ENCODE peak calls at places on chromosome 10, in six cellular contexts. X is transverse colon, N is H54, P is lower leg skin, S is stomach, Y is NB4. A is an unnamed sample.

GRCh38 chr10:43223056-43223455 is 43.8 kb downstream of the RASGEF1A start:
- DNase-seq in X (no peak), N (no peak), P (no peak), S (no peak), Y (no peak), A (no peak)

GRCh38 chr10:4623200-4623599 is 202.8 kb upstream of the AKR1E2 start:
- DNase-seq in X (no peak), N (no peak), P (no peak), S (no peak), Y (no peak), A (no peak)

GRCh38 chr10:81722405-81722804 is 152.6 kb upstream of the NRG3 start:
- DNase-seq in X (no peak), N (no peak), P (no peak), S (no peak), Y (no peak), A (no peak)

GRCh38 chr10:34795334-34795733 is 19.8 kb downstream of the PARD3 start:
- DNase-seq in X (no peak), N (no peak), P (no peak), S (no peak), Y (no peak), A (no peak)

GRCh38 chr10:80599424-80599847 is 61.7 kb downstream of the SH2D4B start:
- DNase-seq in X (peak), N (peak), P (peak), S (no peak), Y (peak), A (peak)

GRCh38 chr10:110364531-110364937 is 59.8 kb upstream of the SMNDC1 start:
- DNase-seq in X (no peak), N (no peak), P (no peak), S (no peak), Y (no peak), A (no peak)

GRCh38 chr10:79299397-79300370 is 47.6 kb upstream of the PPIF start:
- DNase-seq in X (no peak), N (peak), P (no peak), S (no peak), Y (no peak), A (no peak)

GRCh38 chr10:43863859-43864591 is 215.3 kb upstream of the ZNF32 start:
- DNase-seq in X (peak), N (peak), P (peak), S (peak), Y (no peak), A (no peak)

GRCh38 chr10:131207176-131207575 is 104.3 kb downstream of the TCERG1L start:
- DNase-seq in X (no peak), N (no peak), P (peak), S (peak), Y (no peak), A (no peak)

GRCh38 chr10:5596611-5597341 is 69.6 kb downstream of the ASB13 start:
- DNase-seq in X (no peak), N (no peak), P (no peak), S (no peak), Y (no peak), A (no peak)

GRCh38 chr10:17851611-17852010 is 42.5 kb downstream of the MRC1 start:
- DNase-seq in X (peak), N (no peak), P (peak), S (no peak), Y (peak), A (peak)

GRCh38 chr10:17273403-17273802 is 45.4 kb downstream of the VIM start:
- DNase-seq in X (no peak), N (peak), P (no peak), S (no peak), Y (no peak), A (no peak)

GRCh38 chr10:128086003-128086863 is 40.0 kb downstream of the MKI67 start:
- DNase-seq in X (no peak), N (no peak), P (peak), S (no peak), Y (peak), A (no peak)

GRCh38 chr10:69213601-69214311 is 6.4 kb upstream of the HKDC1 start:
- DNase-seq in X (no peak), N (no peak), P (no peak), S (no peak), Y (no peak), A (peak)

GRCh38 chr10:128064615-128065580 is 61.3 kb downstream of the MKI67 start:
- DNase-seq in X (peak), N (no peak), P (peak), S (no peak), Y (peak), A (no peak)

GRCh38 chr10:72355214-72355555 is 466 bp upstream of the DNAJB12 start:
- DNase-seq in X (no peak), N (no peak), P (no peak), S (no peak), Y (no peak), A (no peak)

GRCh38 chr10:72351479-72351878 is 3.2 kb downstream of the DNAJB12 start:
- DNase-seq in X (no peak), N (no peak), P (no peak), S (no peak), Y (no peak), A (no peak)

GRCh38 chr10:72354356-72355213 is at the start of gene DNAJB12:
- DNase-seq in X (peak), N (peak), P (peak), S (peak), Y (peak), A (peak)

GRCh38 chr10:72353963-72354355 is 760 bp downstream of the DNAJB12 start:
- DNase-seq in X (no peak), N (peak), P (no peak), S (no peak), Y (peak), A (peak)

DNA sequence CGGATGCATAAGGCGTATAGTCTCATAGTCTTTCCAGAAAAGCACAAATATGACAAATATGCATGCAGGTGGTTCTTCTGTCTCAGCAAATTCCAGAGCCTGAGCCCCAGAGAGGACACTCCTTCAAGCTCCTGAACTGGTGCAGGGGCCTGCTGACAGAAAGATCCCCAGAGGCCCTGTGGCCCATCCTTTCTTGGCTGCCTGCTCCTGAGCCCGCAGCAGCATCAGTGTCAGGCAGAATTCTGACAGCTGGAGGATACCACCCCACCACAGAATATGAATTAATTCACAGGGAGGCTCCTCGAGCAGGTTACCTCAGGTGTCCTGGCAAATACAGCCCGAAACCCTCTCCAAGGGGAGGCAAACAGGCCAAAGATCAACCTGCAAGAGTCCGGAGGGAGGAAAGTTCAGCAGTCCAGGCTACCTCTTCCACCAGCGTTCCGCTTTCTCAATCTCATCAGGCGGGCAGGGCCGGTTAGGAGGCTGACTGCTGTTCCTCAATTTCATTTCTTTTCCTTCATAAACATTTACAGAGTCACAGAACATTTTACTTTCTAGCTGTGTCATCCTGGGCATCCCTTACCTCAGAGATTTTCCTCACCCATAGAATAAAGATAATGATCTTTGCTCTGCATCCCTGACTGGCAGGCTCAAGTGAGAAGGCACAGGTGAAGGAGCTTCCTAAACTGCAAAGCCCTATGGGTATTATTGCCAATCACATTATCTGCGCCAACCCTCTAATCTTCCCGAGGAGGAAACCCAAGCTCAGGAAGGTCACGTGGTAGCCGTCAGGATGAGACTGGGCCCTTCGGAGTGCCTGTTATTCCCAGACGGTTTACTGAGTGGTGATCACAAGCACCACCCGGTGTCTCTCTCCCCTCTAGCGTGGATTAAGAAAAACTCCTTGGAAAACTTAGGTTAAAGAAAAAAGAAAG is 1.4 kb downstream of the DNAJB12 start:
- DNase-seq in X (no peak), N (no peak), P (no peak), S (no peak), Y (no peak), A (peak)
- TF ChIP-seq POLR2A in X (no peak), N (no peak), P (no peak), S (no peak), Y (no peak), A (no peak)

GRCh38 chr10:120727001-120727400 is 124.2 kb upstream of the WDR11 start:
- DNase-seq in X (no peak), N (no peak), P (no peak), S (no peak), Y (no peak), A (no peak)
- TF ChIP-seq POLR2A in X (no peak), N (no peak), P (no peak), S (no peak), Y (no peak), A (no peak)

DNA sequence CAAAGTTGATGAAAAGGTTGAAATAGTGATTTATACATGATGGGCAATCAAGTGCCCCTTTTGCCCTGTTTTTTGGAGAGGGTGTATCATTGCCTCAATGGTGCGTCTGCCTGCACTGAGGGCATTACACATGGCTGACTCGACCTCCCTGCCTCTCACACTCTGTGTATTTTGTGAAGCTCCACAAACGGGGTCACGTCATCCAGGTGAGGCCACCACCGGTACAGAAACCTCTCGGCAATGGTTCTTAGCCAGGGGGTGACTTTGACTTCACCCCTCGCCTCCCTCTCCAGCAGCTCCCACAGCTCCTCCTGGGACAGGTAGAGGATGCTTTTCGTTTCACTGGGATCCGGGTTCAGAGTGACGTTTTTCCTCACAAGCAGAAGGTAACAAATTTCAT is 6.3 kb downstream of the IDI2 start:
- DNase-seq in X (no peak), N (no peak), P (no peak), S (no peak), Y (no peak), A (no peak)
- TF ChIP-seq POLR2A in X (no peak), N (no peak), P (no peak), S (no peak), Y (no peak), A (no peak)

DNA sequence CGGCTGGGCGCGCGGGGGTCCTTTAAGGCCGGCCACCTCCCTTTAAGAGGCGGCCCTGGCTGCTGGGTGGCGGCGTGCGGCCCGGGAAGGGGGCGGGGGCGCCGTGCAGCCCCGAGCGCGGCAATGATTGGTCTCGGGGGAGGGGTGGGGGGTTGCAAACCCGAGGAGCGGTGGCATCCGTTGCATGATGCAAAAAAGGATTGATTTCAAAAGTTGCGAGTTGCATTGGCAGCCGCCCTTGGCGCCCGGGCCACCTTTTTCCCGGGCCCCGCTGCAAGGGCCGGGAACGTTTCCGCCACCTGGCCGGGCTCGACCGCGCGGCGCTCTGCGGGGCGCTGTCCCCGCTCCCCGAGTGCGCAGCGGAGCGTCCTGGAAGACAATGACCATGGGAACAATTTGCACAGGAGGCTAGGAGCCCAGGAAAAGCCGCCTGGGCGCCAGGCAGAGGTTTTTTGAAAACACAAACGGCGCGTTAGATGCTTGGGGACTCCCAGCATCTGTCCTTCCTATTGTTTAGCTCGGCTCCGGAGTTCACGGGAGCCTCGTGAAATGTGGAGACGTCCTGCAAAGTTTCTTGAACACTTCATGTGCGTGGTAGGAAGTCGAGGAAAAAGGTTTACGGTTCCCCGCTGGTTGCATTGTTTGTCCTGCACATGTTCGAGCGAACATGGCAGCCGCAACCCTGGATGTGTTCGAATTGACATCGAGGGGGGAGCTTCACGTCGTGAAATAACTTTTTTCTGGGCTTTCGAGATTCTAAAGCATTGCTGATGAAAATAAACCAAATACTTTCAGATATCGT is at the start of gene SEPHS1:
- DNase-seq in X (peak), N (peak), P (peak), S (peak), Y (peak), A (peak)
- TF ChIP-seq POLR2A in X (peak), N (peak), P (no peak), S (no peak), Y (peak), A (no peak)

GRCh38 chr10:13099666-13100348 is at the start of gene OPTN:
- DNase-seq in X (peak), N (peak), P (peak), S (peak), Y (peak), A (peak)
- TF ChIP-seq POLR2A in X (peak), N (peak), P (no peak), S (peak), Y (no peak), A (peak)

GRCh38 chr10:87817873-87818504 is at the start of gene ATAD1:
- DNase-seq in X (peak), N (peak), P (peak), S (peak), Y (peak), A (peak)
- TF ChIP-seq POLR2A in X (peak), N (peak), P (no peak), S (peak), Y (peak), A (peak)

DNA sequence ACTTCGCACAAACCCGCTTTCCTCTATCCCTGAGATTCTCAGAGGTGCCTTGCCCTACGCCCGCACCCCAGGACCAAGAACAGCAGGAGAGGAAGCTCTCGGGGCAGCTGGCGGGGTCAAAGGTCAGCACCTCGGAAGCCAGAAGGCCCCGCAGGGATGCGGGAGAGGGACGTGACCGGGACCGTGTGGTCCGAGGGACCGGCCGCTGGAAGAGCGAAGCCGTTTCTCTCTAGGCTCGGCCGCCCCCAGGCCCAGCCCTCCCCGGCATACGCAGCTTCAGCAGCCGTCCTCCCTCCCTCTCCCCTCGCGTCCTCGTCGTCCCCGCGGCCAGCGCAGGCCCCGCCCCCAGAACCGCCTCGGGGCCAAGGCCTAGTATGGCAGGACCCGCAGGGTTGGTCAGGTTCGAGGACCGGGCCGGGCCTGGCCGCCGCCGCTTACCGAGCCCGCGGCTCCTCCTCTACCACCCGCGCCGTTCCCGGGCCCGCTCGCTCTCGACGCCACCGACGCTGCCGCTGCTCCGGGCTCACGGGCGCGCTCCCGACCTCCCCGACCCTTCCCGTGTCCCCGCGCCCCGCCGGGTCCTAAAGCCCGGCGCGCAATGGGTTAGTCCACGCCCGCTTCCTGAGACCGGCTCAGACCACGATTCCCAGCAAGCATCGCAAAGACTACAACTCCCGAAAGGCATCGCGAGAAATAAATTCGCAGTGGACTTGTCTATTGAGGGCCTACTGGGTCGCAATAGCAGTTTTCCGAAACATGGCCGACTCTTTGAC is at the start of gene ARMH3:
- DNase-seq in X (peak), N (peak), P (peak), S (peak), Y (peak), A (peak)
- TF ChIP-seq POLR2A in X (peak), N (peak), P (no peak), S (peak), Y (peak), A (peak)

DNA sequence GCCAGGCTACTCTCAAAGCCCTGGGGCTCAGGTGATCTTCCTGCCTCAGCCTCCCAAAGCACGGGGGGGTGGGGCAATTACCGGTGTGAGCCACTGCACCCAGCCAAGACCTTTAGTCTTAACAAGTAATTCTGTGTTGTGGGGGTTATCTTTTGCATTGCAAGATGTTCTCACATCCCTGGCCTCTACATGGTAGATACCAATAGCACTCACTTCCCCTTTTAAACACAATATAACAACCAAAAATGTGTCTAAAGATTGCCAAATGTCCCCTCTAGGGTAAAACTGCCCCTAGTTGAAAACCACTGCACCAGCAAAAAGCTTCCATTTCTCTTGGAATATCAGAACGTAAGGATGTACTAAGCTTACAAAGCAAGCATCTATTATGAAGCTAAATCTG is 225.0 kb downstream of the CTNNA3 start:
- DNase-seq in X (no peak), N (no peak), P (no peak), S (no peak), Y (peak), A (no peak)
- TF ChIP-seq POLR2A in X (no peak), N (no peak), P (no peak), S (no peak), Y (no peak), A (no peak)

A was measured in erythroblast.